ENCODE peak calls at places on chromosomes 6 and 20, in five cellular contexts. One of them, this sample, is unnamed.

GRCh38 chr6:94511502-94512088 is 1065.7 kb upstream of the MANEA start:
- DNase-seq in naive thymus-derived CD4-positive, alpha-beta T cell: no peak
- DNase-seq in mesenchymal stem cell: no peak
- DNase-seq in mammary epithelial cell: no peak
- DNase-seq in hepatocyte: no peak
- DNase-seq in this sample: no peak

GRCh38 chr6:25503686-25504085 is 148.3 kb upstream of the SCGN start:
- DNase-seq in mammary epithelial cell: peak; percentile 10
- DNase-seq in naive thymus-derived CD4-positive, alpha-beta T cell: no peak
- DNase-seq in hepatocyte: no peak
- DNase-seq in mesenchymal stem cell: no peak
- DNase-seq in this sample: no peak

GRCh38 chr20:61516398-61517208 is 264.5 kb downstream of the CDH4 start:
- DNase-seq in hepatocyte: no peak
- DNase-seq in mesenchymal stem cell: peak; percentile 6
- DNase-seq in naive thymus-derived CD4-positive, alpha-beta T cell: no peak
- DNase-seq in mammary epithelial cell: no peak
- DNase-seq in this sample: no peak

GRCh38 chr6:53476979-53477378 is 67.9 kb downstream of the GCLC start:
- DNase-seq in mammary epithelial cell: no peak
- DNase-seq in naive thymus-derived CD4-positive, alpha-beta T cell: no peak
- DNase-seq in mesenchymal stem cell: no peak
- DNase-seq in hepatocyte: no peak
- DNase-seq in this sample: no peak

GRCh38 chr6:144248470-144249301 is 36.4 kb upstream of the UTRN start:
- DNase-seq in naive thymus-derived CD4-positive, alpha-beta T cell: no peak
- DNase-seq in mammary epithelial cell: no peak
- DNase-seq in hepatocyte: peak; percentile 41
- DNase-seq in mesenchymal stem cell: peak; percentile 89
- DNase-seq in this sample: no peak

GRCh38 chr20:63735859-63736718 is at the start of gene LIME1:
- DNase-seq in naive thymus-derived CD4-positive, alpha-beta T cell: peak; percentile 86
- DNase-seq in mammary epithelial cell: no peak
- DNase-seq in hepatocyte: peak; percentile 14
- DNase-seq in mesenchymal stem cell: no peak
- DNase-seq in this sample: no peak

GRCh38 chr6:27370391-27370790 is 18.2 kb upstream of the ZNF391 start:
- DNase-seq in mammary epithelial cell: no peak
- DNase-seq in naive thymus-derived CD4-positive, alpha-beta T cell: no peak
- DNase-seq in hepatocyte: no peak
- DNase-seq in mesenchymal stem cell: no peak
- DNase-seq in this sample: no peak

GRCh38 chr6:130893277-130893676 is 66.1 kb downstream of the SMLR1 start:
- DNase-seq in mesenchymal stem cell: no peak
- DNase-seq in naive thymus-derived CD4-positive, alpha-beta T cell: no peak
- DNase-seq in hepatocyte: no peak
- DNase-seq in mammary epithelial cell: no peak
- DNase-seq in this sample: no peak

GRCh38 chr6:169200931-169201514 is 52.6 kb downstream of the THBS2 start:
- DNase-seq in hepatocyte: no peak
- DNase-seq in naive thymus-derived CD4-positive, alpha-beta T cell: no peak
- DNase-seq in mammary epithelial cell: no peak
- DNase-seq in mesenchymal stem cell: no peak
- DNase-seq in this sample: no peak

GRCh38 chr20:20024942-20025341 is 7.8 kb downstream of the NAA20 start:
- DNase-seq in mammary epithelial cell: no peak
- DNase-seq in hepatocyte: no peak
- DNase-seq in mesenchymal stem cell: peak; percentile 27
- DNase-seq in naive thymus-derived CD4-positive, alpha-beta T cell: no peak
- DNase-seq in this sample: no peak

GRCh38 chr20:40319741-40320499 is 369.1 kb downstream of the MAFB start:
- DNase-seq in mesenchymal stem cell: no peak
- DNase-seq in hepatocyte: no peak
- DNase-seq in naive thymus-derived CD4-positive, alpha-beta T cell: no peak
- DNase-seq in mammary epithelial cell: no peak
- DNase-seq in this sample: no peak

GRCh38 chr20:36792422-36792821 is 18.9 kb upstream of the DSN1 start:
- DNase-seq in mammary epithelial cell: peak; percentile 31
- DNase-seq in naive thymus-derived CD4-positive, alpha-beta T cell: no peak
- DNase-seq in mesenchymal stem cell: peak; percentile 81
- DNase-seq in hepatocyte: peak; percentile 71
- DNase-seq in this sample: no peak

GRCh38 chr6:53628354-53629119 is 37.0 kb downstream of the KLHL31 start:
- DNase-seq in hepatocyte: no peak
- DNase-seq in mesenchymal stem cell: no peak
- DNase-seq in naive thymus-derived CD4-positive, alpha-beta T cell: no peak
- DNase-seq in mammary epithelial cell: peak; percentile 94
- DNase-seq in this sample: no peak

GRCh38 chr20:12354725-12355124 is 437.0 kb downstream of the BTBD3 start:
- DNase-seq in hepatocyte: no peak
- DNase-seq in naive thymus-derived CD4-positive, alpha-beta T cell: no peak
- DNase-seq in mammary epithelial cell: no peak
- DNase-seq in mesenchymal stem cell: no peak
- DNase-seq in this sample: no peak

GRCh38 chr20:33209789-33210188 is 7.4 kb upstream of the BPIFA3 start:
- DNase-seq in mesenchymal stem cell: peak; percentile 61
- DNase-seq in naive thymus-derived CD4-positive, alpha-beta T cell: no peak
- DNase-seq in mammary epithelial cell: peak; percentile 47
- DNase-seq in hepatocyte: peak; percentile 94
- DNase-seq in this sample: peak; percentile 32

GRCh38 chr6:42352856-42353564 is 98.7 kb downstream of the TRERF1 start:
- DNase-seq in naive thymus-derived CD4-positive, alpha-beta T cell: no peak
- DNase-seq in mesenchymal stem cell: no peak
- DNase-seq in hepatocyte: no peak
- DNase-seq in mammary epithelial cell: peak; percentile 52
- DNase-seq in this sample: no peak

GRCh38 chr20:23441850-23442313 is 2.4 kb downstream of the CSTL1 start:
- DNase-seq in mammary epithelial cell: peak; percentile 65
- DNase-seq in naive thymus-derived CD4-positive, alpha-beta T cell: no peak
- DNase-seq in mesenchymal stem cell: peak; percentile 82
- DNase-seq in hepatocyte: peak; percentile 86
- DNase-seq in this sample: peak; percentile 54

GRCh38 chr6:129890164-129890563 is 29.0 kb upstream of the TMEM244 start:
- DNase-seq in naive thymus-derived CD4-positive, alpha-beta T cell: no peak
- DNase-seq in mesenchymal stem cell: no peak
- DNase-seq in mammary epithelial cell: peak; percentile 91
- DNase-seq in hepatocyte: no peak
- DNase-seq in this sample: no peak

GRCh38 chr20:10671221-10671849 is 2.5 kb downstream of the JAG1 start:
- DNase-seq in mesenchymal stem cell: peak; percentile 92
- DNase-seq in naive thymus-derived CD4-positive, alpha-beta T cell: no peak
- DNase-seq in mammary epithelial cell: peak; percentile 96
- DNase-seq in hepatocyte: peak; percentile 93
- DNase-seq in this sample: peak; percentile 52

GRCh38 chr6:155303361-155303870 is 10.9 kb downstream of the TFB1M start:
- DNase-seq in hepatocyte: no peak
- DNase-seq in mesenchymal stem cell: peak; percentile 75
- DNase-seq in mammary epithelial cell: no peak
- DNase-seq in naive thymus-derived CD4-positive, alpha-beta T cell: no peak
- DNase-seq in this sample: no peak

GRCh38 chr6:40852667-40853383 is 186.2 kb downstream of the UNC5CL start:
- DNase-seq in mammary epithelial cell: no peak
- DNase-seq in mesenchymal stem cell: peak; percentile 72
- DNase-seq in hepatocyte: peak; percentile 23
- DNase-seq in naive thymus-derived CD4-positive, alpha-beta T cell: no peak
- DNase-seq in this sample: no peak

GRCh38 chr6:167543602-167544506 is 219.0 kb downstream of the TTLL2 start:
- DNase-seq in mammary epithelial cell: no peak
- DNase-seq in hepatocyte: no peak
- DNase-seq in mesenchymal stem cell: peak; percentile 88
- DNase-seq in naive thymus-derived CD4-positive, alpha-beta T cell: no peak
- DNase-seq in this sample: no peak

GRCh38 chr20:50127587-50128519 is 14.9 kb upstream of the UBE2V1 start:
- DNase-seq in mesenchymal stem cell: no peak
- DNase-seq in naive thymus-derived CD4-positive, alpha-beta T cell: no peak
- DNase-seq in mammary epithelial cell: no peak
- DNase-seq in hepatocyte: no peak
- DNase-seq in this sample: no peak

GRCh38 chr6:132648356-132648755 is 10.6 kb downstream of the TAAR1 start:
- DNase-seq in mesenchymal stem cell: peak; percentile 77
- DNase-seq in naive thymus-derived CD4-positive, alpha-beta T cell: no peak
- DNase-seq in mammary epithelial cell: peak; percentile 79
- DNase-seq in hepatocyte: no peak
- DNase-seq in this sample: no peak

GRCh38 chr20:49584418-49585382 is 16.8 kb upstream of the PTGIS start:
- DNase-seq in naive thymus-derived CD4-positive, alpha-beta T cell: no peak
- DNase-seq in mesenchymal stem cell: no peak
- DNase-seq in hepatocyte: peak; percentile 35
- DNase-seq in mammary epithelial cell: no peak
- DNase-seq in this sample: no peak

GRCh38 chr6:157555795-157556645 is 175.0 kb downstream of the ZDHHC14 start:
- DNase-seq in mesenchymal stem cell: no peak
- DNase-seq in mammary epithelial cell: no peak
- DNase-seq in hepatocyte: no peak
- DNase-seq in naive thymus-derived CD4-positive, alpha-beta T cell: no peak
- DNase-seq in this sample: no peak

GRCh38 chr6:152312434-152312833 is 324.7 kb downstream of the SYNE1 start:
- DNase-seq in mammary epithelial cell: no peak
- DNase-seq in mesenchymal stem cell: no peak
- DNase-seq in hepatocyte: no peak
- DNase-seq in naive thymus-derived CD4-positive, alpha-beta T cell: no peak
- DNase-seq in this sample: no peak

GRCh38 chr6:152316024-152316423 is 321.1 kb downstream of the SYNE1 start:
- DNase-seq in naive thymus-derived CD4-positive, alpha-beta T cell: no peak
- DNase-seq in mammary epithelial cell: no peak
- DNase-seq in mesenchymal stem cell: peak; percentile 76
- DNase-seq in hepatocyte: no peak
- DNase-seq in this sample: no peak

GRCh38 chr6:152310371-152310954 is 326.7 kb downstream of the SYNE1 start:
- DNase-seq in mesenchymal stem cell: no peak
- DNase-seq in mammary epithelial cell: no peak
- DNase-seq in naive thymus-derived CD4-positive, alpha-beta T cell: peak; percentile 71
- DNase-seq in hepatocyte: no peak
- DNase-seq in this sample: no peak

GRCh38 chr6:152314483-152314832 is 322.7 kb downstream of the SYNE1 start:
- DNase-seq in mesenchymal stem cell: no peak
- DNase-seq in hepatocyte: no peak
- DNase-seq in mammary epithelial cell: no peak
- DNase-seq in naive thymus-derived CD4-positive, alpha-beta T cell: no peak
- DNase-seq in this sample: no peak

DNA sequence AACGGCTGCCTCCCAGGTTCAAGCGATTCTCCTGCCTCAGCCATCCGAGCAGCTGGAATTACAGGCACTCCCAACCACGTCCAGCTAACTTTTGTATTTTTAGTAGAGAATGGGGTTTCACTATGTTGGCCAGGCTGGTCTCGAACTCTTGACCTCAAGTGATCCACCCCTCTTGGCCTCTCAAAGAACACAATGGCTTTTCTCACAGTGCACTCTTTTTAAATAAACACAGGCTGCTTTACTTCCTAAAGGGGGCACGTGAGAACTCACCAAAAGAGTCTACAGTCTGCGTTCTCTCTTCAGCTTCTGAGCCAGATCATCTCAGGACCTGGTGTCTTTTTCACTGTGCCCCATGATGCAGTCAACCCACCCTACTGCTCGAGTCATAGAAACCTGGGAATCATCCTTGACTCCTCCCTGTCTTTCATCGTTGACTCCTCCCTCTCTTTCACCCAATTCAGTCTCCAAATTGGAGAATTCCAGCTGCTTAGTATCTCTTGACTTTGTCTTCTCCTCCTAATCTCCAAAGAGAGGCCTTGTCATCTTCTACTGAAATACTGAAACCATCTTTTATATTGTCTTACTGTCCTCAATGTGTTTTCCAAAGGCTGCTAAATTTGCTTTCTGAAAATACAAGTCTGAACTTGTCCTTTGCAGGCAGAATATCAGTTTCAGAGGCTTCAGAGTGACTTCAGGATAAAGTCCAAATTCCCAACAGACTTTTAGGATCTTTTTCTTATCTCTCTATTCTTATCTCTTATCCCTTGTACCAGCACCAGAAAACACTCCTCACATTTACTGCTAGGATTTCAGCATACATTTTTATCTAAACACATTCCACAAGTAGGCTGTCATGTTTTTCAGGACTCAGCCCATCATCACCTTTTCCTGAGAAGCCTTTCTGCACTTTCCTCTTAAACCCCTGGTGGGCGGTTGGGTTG is 323.4 kb downstream of the SYNE1 start:
- DNase-seq in mesenchymal stem cell: peak; percentile 55
- DNase-seq in hepatocyte: peak; percentile 60
- DNase-seq in naive thymus-derived CD4-positive, alpha-beta T cell: no peak
- DNase-seq in mammary epithelial cell: peak; percentile 21
- DNase-seq in this sample: no peak
- H3K27ac ChIP-seq in mesenchymal stem cell: peak overlapping the region; percentile 80
- H3K27ac ChIP-seq in hepatocyte: peak overlapping the region; percentile 86
- H3K27ac ChIP-seq in naive thymus-derived CD4-positive, alpha-beta T cell: no peak overlapping the region
- H3K27ac ChIP-seq in mammary epithelial cell: no peak overlapping the region
- H3K27ac ChIP-seq in this sample: no peak overlapping the region

DNA sequence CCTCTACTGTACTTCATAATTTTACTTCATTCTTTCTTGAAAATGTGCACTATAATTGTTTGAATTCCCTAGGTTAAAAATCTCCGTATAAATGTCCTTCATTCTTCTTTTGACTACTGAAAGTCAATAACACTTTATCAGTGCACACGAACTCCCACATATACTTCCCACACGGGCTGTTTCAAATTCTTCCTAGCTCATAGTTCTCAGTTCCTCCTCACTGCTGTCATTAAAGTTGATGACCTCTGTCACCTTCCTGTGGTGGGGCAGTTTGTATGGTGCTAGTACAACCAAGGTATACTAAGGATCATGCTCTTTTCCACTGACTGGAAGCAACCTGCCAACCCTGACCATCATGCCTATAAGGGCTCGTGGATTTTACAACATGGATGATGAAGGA is 40.0 kb upstream of the CD2AP start:
- DNase-seq in mesenchymal stem cell: no peak
- DNase-seq in naive thymus-derived CD4-positive, alpha-beta T cell: no peak
- DNase-seq in hepatocyte: no peak
- DNase-seq in mammary epithelial cell: no peak
- DNase-seq in this sample: no peak
- H3K27ac ChIP-seq in mesenchymal stem cell: no peak overlapping the region
- H3K27ac ChIP-seq in naive thymus-derived CD4-positive, alpha-beta T cell: no peak overlapping the region
- H3K27ac ChIP-seq in hepatocyte: peak overlapping the region; percentile 21
- H3K27ac ChIP-seq in mammary epithelial cell: no peak overlapping the region
- H3K27ac ChIP-seq in this sample: no peak overlapping the region

GRCh38 chr6:11788043-11788442 is 9.4 kb upstream of the ADTRP start:
- DNase-seq in hepatocyte: no peak
- DNase-seq in mesenchymal stem cell: no peak
- DNase-seq in naive thymus-derived CD4-positive, alpha-beta T cell: no peak
- DNase-seq in mammary epithelial cell: no peak
- DNase-seq in this sample: no peak

GRCh38 chr6:11783524-11784064 is 5.0 kb upstream of the ADTRP start:
- DNase-seq in mammary epithelial cell: no peak
- DNase-seq in naive thymus-derived CD4-positive, alpha-beta T cell: no peak
- DNase-seq in mesenchymal stem cell: no peak
- DNase-seq in hepatocyte: no peak
- DNase-seq in this sample: no peak

GRCh38 chr6:11784341-11784740 is 5.7 kb upstream of the ADTRP start:
- DNase-seq in naive thymus-derived CD4-positive, alpha-beta T cell: no peak
- DNase-seq in mesenchymal stem cell: no peak
- DNase-seq in mammary epithelial cell: no peak
- DNase-seq in hepatocyte: no peak
- DNase-seq in this sample: no peak

GRCh38 chr6:11785953-11786579 is 7.5 kb upstream of the ADTRP start:
- DNase-seq in mammary epithelial cell: no peak
- DNase-seq in hepatocyte: no peak
- DNase-seq in naive thymus-derived CD4-positive, alpha-beta T cell: no peak
- DNase-seq in mesenchymal stem cell: no peak
- DNase-seq in this sample: no peak

GRCh38 chr6:11785449-11785951 is 6.9 kb upstream of the ADTRP start:
- DNase-seq in mammary epithelial cell: peak; percentile 61
- DNase-seq in mesenchymal stem cell: no peak
- DNase-seq in naive thymus-derived CD4-positive, alpha-beta T cell: no peak
- DNase-seq in hepatocyte: no peak
- DNase-seq in this sample: no peak
- H3K27ac ChIP-seq in mammary epithelial cell: no peak overlapping the region
- H3K27ac ChIP-seq in mesenchymal stem cell: no peak overlapping the region
- H3K27ac ChIP-seq in naive thymus-derived CD4-positive, alpha-beta T cell: no peak overlapping the region
- H3K27ac ChIP-seq in hepatocyte: peak overlapping the region; percentile 10
- H3K27ac ChIP-seq in this sample: no peak overlapping the region

GRCh38 chr20:1538655-1539054 is 18.9 kb downstream of the SIRPD start:
- DNase-seq in hepatocyte: no peak
- DNase-seq in mesenchymal stem cell: no peak
- DNase-seq in naive thymus-derived CD4-positive, alpha-beta T cell: no peak
- DNase-seq in mammary epithelial cell: peak; percentile 16
- DNase-seq in this sample: no peak
- H3K27ac ChIP-seq in hepatocyte: no peak overlapping the region
- H3K27ac ChIP-seq in mesenchymal stem cell: no peak overlapping the region
- H3K27ac ChIP-seq in naive thymus-derived CD4-positive, alpha-beta T cell: no peak overlapping the region
- H3K27ac ChIP-seq in mammary epithelial cell: no peak overlapping the region
- H3K27ac ChIP-seq in this sample: no peak overlapping the region